ENCODE peak calls at places on chromosome 3, in four cellular contexts. R is WTC11, D is K562, G is HepG2. V is an unnamed sample.
A peak's percentile ranks its signal among the peaks of the same experiment; 100 is the strongest.

GRCh38 chr3:77620009-77620408 is 580.1 kb downstream of the ROBO2 start:
- DNase-seq in R (no peak), D (no peak), G (no peak), V (no peak)

GRCh38 chr3:167305340-167305739 is 74.8 kb downstream of the ZBBX start:
- DNase-seq in R (no peak), D (no peak), G (no peak), V (no peak)

GRCh38 chr3:111311709-111312235 is 230.2 kb upstream of the CD96 start:
- DNase-seq in R (no peak), D (no peak), G (no peak), V (no peak)

GRCh38 chr3:13932578-13933295 is 52.9 kb upstream of the WNT7A start:
- DNase-seq in R (no peak), D (peak; percentile 39), G (no peak), V (no peak)

GRCh38 chr3:109195812-109196211 is 59.3 kb downstream of the C3orf85 start:
- DNase-seq in R (no peak), D (no peak), G (no peak), V (peak; percentile 20)

GRCh38 chr3:127015282-127016042 is 32.5 kb downstream of the PLXNA1 start:
- DNase-seq in R (no peak), D (no peak), G (no peak), V (no peak)

GRCh38 chr3:37862219-37862711 is 585 bp downstream of the CTDSPL start:
- DNase-seq in R (peak; percentile 29), D (peak; percentile 50), G (no peak), V (peak; percentile 21)

GRCh38 chr3:31035681-31036080 is 141.2 kb upstream of the GADL1 start:
- DNase-seq in R (no peak), D (no peak), G (no peak), V (no peak)

GRCh38 chr3:23202203-23202920 is 765 bp upstream of the UBE2E2 start:
- DNase-seq in R (peak; percentile 62), D (no peak), G (no peak), V (peak; percentile 13)

GRCh38 chr3:124829819-124830554 is 57.2 kb downstream of the ITGB5 start:
- DNase-seq in R (no peak), D (no peak), G (peak; percentile 56), V (no peak)
- TF ChIP-seq HMGXB4 in R (no peak), D (no peak), G (no peak), V (no peak)

GRCh38 chr3:146395164-146395563 is 74.2 kb downstream of the PLSCR2 start:
- DNase-seq in R (no peak), D (no peak), G (no peak), V (no peak)

GRCh38 chr3:146396792-146397191 is 72.6 kb downstream of the PLSCR2 start:
- DNase-seq in R (no peak), D (no peak), G (no peak), V (no peak)

GRCh38 chr3:146387566-146387965 is 81.8 kb downstream of the PLSCR2 start:
- DNase-seq in R (no peak), D (no peak), G (no peak), V (peak; percentile 36)

GRCh38 chr3:146390006-146390772 is 79.2 kb downstream of the PLSCR2 start:
- DNase-seq in R (no peak), D (no peak), G (no peak), V (no peak)

DNA sequence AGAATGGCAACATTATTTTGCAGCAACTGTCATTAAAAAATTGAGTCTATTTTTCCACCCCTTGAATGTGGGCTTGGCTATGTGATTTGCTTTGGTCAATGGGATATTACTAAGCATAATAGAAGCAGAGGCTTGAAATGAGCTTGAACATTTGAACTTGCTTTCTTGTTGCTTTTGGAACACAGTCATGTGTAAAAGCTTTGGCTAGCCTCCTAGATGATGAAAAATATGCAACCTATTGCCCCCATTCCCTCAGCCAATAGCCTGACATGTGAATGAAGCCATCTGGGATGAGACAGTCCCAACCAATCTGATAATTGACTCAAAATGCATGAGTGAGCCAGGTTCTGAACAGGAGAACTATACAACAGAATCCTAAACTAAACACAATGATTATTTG is 78.4 kb downstream of the PLSCR2 start:
- DNase-seq in R (no peak), D (no peak), G (no peak), V (no peak)
- TF ChIP-seq HMGXB4 in R (no peak), D (no peak), G (no peak), V (no peak)

DNA sequence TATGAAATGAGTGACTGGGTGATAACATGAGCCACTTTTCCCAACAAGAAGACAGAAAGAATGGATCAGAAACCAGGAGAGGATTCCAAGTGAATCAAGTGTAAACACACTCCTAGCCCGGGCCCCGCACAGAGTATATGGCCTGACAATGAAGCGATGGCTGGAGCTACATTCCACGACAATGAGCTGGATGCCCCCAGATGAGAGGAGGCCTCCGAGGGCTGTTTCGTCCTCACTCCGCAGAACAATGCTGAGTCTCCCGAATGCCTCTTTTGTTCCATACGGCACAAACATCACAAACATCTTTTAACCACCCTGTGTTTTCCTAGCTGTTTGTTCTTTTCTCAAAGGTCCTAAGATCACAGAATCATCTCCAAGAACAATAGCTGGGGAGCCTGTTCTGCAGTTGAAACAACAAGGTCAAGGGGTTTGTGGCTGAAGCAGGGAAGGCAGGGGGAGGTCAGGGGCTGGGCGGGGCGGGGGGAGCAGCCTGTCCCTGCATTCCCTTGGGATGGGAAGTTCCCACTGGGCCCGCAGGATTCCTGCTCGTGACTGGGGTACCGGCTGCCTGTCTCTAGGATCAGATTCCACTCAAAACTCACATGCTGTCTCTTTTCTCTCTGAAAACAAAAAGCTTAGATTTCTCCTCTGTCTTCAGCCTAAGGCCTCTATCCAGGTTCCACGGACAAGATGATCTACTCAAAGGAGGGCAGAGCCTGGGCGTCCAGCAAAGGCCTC is 151.3 kb downstream of the XXYLT1 start:
- DNase-seq in R (peak; percentile 56), D (no peak), G (peak; percentile 74), V (no peak)
- TF ChIP-seq HMGXB4 in R (no peak), D (no peak), G (no peak), V (no peak)

DNA sequence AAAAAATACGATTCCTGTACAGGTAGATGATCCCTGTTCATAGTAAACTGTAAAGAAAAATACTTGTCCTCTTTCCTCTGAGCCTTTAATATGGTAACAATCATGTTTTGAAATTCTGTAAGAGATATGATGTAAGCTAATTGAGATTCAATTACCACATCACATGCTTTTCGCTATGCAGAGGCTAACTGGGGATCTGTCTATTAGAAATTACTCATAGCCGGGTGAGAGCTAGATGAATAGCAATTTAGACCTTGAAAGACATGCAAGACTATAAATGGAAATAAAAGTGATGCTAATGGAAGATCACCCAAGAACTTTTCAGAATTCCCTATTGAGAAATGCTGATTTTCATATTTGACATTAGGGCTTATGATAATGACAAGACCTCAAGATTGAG is 579.9 kb upstream of the ZNF717 start:
- DNase-seq in R (no peak), D (no peak), G (no peak), V (no peak)
- TF ChIP-seq HMGXB4 in R (no peak), D (no peak), G (no peak), V (no peak)

DNA sequence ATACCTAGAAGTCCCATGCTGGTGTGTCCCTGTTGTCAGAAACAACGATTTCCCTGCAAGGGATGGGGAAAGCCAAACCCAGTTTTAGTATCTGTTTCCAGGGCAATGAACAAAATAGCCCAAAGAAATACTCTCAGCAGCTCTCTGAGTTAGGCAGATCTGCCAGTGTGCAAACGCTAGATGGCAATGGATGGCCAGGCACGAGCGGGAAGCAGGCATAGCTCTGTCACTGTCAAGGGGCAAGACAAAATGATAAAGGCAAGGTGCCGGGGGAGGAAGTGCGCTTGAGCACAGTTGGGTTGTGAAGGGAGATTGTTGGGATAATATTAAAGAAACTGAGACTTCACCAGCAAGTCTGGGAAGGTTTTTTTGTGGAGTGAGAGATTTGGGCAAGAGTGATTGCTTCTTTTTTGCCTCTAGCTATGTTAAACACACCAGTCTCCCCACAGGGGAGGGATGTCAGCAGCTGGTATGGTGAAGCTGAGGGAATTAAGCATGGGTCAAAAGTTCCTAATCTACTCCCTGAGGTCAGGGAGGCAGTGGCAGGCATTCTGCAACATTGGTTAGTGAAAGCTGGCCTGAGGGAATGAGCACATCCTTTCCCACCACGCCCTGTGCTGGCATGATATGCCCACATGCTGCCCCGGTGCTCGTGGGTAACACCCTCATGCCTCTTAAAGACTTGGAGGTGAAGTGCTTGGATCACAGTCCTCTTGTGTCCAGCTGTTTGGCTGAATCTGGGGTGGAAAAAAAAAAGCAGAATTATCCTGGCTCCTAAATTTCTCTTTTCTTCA is 117.6 kb downstream of the PDCD6IP start:
- DNase-seq in R (peak; percentile 25), D (peak; percentile 71), G (peak; percentile 3), V (peak; percentile 69)
- TF ChIP-seq HMGXB4 in R (no peak), D (no peak), G (no peak), V (no peak)

GRCh38 chr3:175246234-175246633 is 387.1 kb downstream of the NAALADL2 start:
- DNase-seq in R (no peak), D (no peak), G (no peak), V (no peak)

GRCh38 chr3:175240928-175241327 is 381.8 kb downstream of the NAALADL2 start:
- DNase-seq in R (no peak), D (no peak), G (no peak), V (no peak)

GRCh38 chr3:175247629-175248028 is 388.5 kb downstream of the NAALADL2 start:
- DNase-seq in R (no peak), D (no peak), G (no peak), V (no peak)

GRCh38 chr3:175248832-175249231 is 389.7 kb downstream of the NAALADL2 start:
- DNase-seq in R (no peak), D (no peak), G (no peak), V (no peak)

GRCh38 chr3:175246766-175247165 is 387.6 kb downstream of the NAALADL2 start:
- DNase-seq in R (no peak), D (no peak), G (no peak), V (no peak)
- TF ChIP-seq HMGXB4 in R (no peak), D (no peak), G (no peak), V (no peak)